ENCODE peak calls at places on chromosomes 1 and 21, in six cellular contexts. B, Z, M, H, X and G are unnamed samples.

GRCh38 chr1:230254265-230254664 is 171.9 kb downstream of the PGBD5 start:
- DNase-seq in B (no peak), Z (no peak), M (no peak), H (no peak), X (no peak), G (no peak)

GRCh38 chr1:154787171-154787570 is 82.9 kb downstream of the KCNN3 start:
- DNase-seq in B (no peak), Z (no peak), M (no peak), H (no peak), X (no peak), G (no peak)

GRCh38 chr1:8525291-8526275 is 207.7 kb downstream of the SLC45A1 start:
- DNase-seq in B (peak), Z (peak), M (peak), H (peak), X (peak), G (peak)

GRCh38 chr1:35644204-35644603 is 2.9 kb upstream of the PSMB2 start:
- DNase-seq in B (no peak), Z (no peak), M (no peak), H (no peak), X (no peak), G (no peak)

GRCh38 chr1:86296305-86297205 is 99.6 kb downstream of the ODF2L start:
- DNase-seq in B (no peak), Z (no peak), M (no peak), H (no peak), X (no peak), G (no peak)

GRCh38 chr21:37866027-37866426 is 50.2 kb downstream of the KCNJ6 start:
- DNase-seq in B (no peak), Z (no peak), M (no peak), H (no peak), X (no peak), G (no peak)

GRCh38 chr1:102336602-102337001 is 339.9 kb upstream of the OLFM3 start:
- DNase-seq in B (no peak), Z (no peak), M (no peak), H (no peak), X (no peak), G (no peak)

GRCh38 chr21:16040601-16041000 is 310.8 kb downstream of the USP25 start:
- DNase-seq in B (no peak), Z (no peak), M (no peak), H (peak), X (no peak), G (no peak)